ENCODE peak calls at places on chromosome 1, in ten cellular contexts. B is stimulated activated CD4-positive, alpha-beta T cell treated with anti-CD3 and anti-CD28 coated beads, Interleukin-12 subunit alpha, Interleukin-12 subunit beta, amount 100 ng/mL, for 48 hours; X is KG1; U is epithelial cell of prostate; M is SK-N-DZ; R is left lobe of liver; W is hepatocyte; P is epithelial cell of esophagus; G is T-helper 22 cell; A is NCI-H1105. H is an unnamed sample.

GRCh38 chr1:18408656-18409370 is 71.9 kb upstream of the KLHDC7A start:
- DNase-seq in P (no peak), A (no peak), M (no peak), B (no peak), U (no peak), X (no peak), G (no peak), W (peak), R (no peak), H (no peak)

GRCh38 chr1:67463298-67463960 is 33.2 kb upstream of the SERBP1 start:
- DNase-seq in B (no peak), R (no peak), W (no peak), G (no peak), M (peak), A (peak), U (no peak), P (peak), X (no peak), H (no peak)

GRCh38 chr1:51897699-51898031 is 19.1 kb upstream of the NRDC start:
- DNase-seq in R (no peak), X (no peak), G (no peak), B (no peak), P (peak), A (no peak), W (no peak), U (no peak), M (no peak), H (peak)

GRCh38 chr1:236718328-236718727 is 32.0 kb downstream of the ACTN2 start:
- DNase-seq in R (no peak), X (no peak), G (no peak), W (no peak), B (no peak), P (no peak), U (no peak), A (no peak), M (no peak), H (no peak)

GRCh38 chr1:110951161-110951560 is 12.6 kb downstream of the LRIF1 start:
- DNase-seq in B (no peak), P (no peak), A (no peak), G (no peak), M (no peak), U (no peak), R (no peak), W (no peak), X (no peak), H (no peak)

GRCh38 chr1:209168204-209168603 is 415.3 kb upstream of the CAMK1G start:
- DNase-seq in R (no peak), P (peak), X (no peak), M (no peak), U (peak), B (no peak), G (no peak), A (no peak), W (no peak), H (peak)

GRCh38 chr1:42319871-42320484 is 15.1 kb downstream of the FOXJ3 start:
- DNase-seq in A (no peak), P (no peak), G (peak), W (no peak), M (no peak), X (peak), B (no peak), U (no peak), R (no peak), H (no peak)

GRCh38 chr1:85584264-85584781 is 3.8 kb downstream of the CCN1 start:
- DNase-seq in R (no peak), G (no peak), W (peak), M (no peak), A (no peak), X (no peak), P (peak), B (no peak), U (no peak), H (peak)

GRCh38 chr1:26498894-26499293 is 26.7 kb downstream of the HMGN2 start:
- DNase-seq in G (no peak), B (no peak), R (no peak), A (no peak), U (no peak), P (no peak), X (no peak), M (no peak), W (no peak), H (no peak)

GRCh38 chr1:10900691-10901090 is 104.2 kb upstream of the CASZ1 start:
- DNase-seq in R (no peak), G (no peak), W (peak), B (no peak), P (peak), X (no peak), A (peak), U (no peak), M (no peak), H (no peak)

GRCh38 chr1:36323636-36324321 is at the start of gene EVA1B:
- DNase-seq in M (peak), R (peak), X (peak), U (no peak), B (no peak), A (no peak), G (peak), P (peak), W (peak), H (peak)

GRCh38 chr1:116686175-116686574 is 18.6 kb upstream of the IGSF3 start:
- DNase-seq in M (no peak), X (no peak), P (no peak), B (no peak), U (no peak), W (no peak), A (no peak), G (no peak), R (no peak), H (no peak)

GRCh38 chr1:150012611-150013010 is 2.1 kb upstream of the OTUD7B start:
- DNase-seq in W (no peak), B (no peak), P (no peak), A (no peak), G (no peak), R (no peak), U (no peak), X (no peak), M (no peak), H (no peak)

GRCh38 chr1:98781906-98782305 is 120.4 kb downstream of the SNX7 start:
- DNase-seq in G (no peak), A (no peak), B (no peak), X (no peak), U (no peak), M (no peak), W (no peak), P (no peak), R (no peak), H (no peak)

GRCh38 chr1:217115404-217116380 is 392.5 kb upstream of the ESRRG start:
- DNase-seq in G (no peak), U (no peak), B (no peak), X (no peak), P (peak), R (no peak), A (no peak), W (no peak), M (peak), H (no peak)

GRCh38 chr1:54229281-54229891 is 29.4 kb downstream of the MRPL37 start:
- DNase-seq in A (no peak), W (no peak), G (no peak), M (no peak), X (no peak), P (peak), U (no peak), R (no peak), B (peak), H (peak)

H was measured in HCEC 1CT.